ENCODE peak calls at places on chromosomes 13 and 19, in six cellular contexts. O is progenitor cell of endocrine pancreas, M is left ventricle myocardium inferior, I is BJ, J is body of pancreas, R is tibial artery. N is an unnamed sample.
A peak's percentile ranks its signal among the peaks of the same experiment; 100 is the strongest.

GRCh38 chr19:30344446-30345425 is 27.4 kb upstream of the ZNF536 start:
- DNase-seq in O (no peak), M (no peak), I (no peak), J (no peak), R (no peak), N (no peak)

GRCh38 chr13:45718063-45718462 is 15.9 kb downstream of the CBY2 start:
- DNase-seq in O (no peak), M (no peak), I (no peak), J (no peak), R (no peak), N (peak; percentile 20)

GRCh38 chr13:30618186-30618937 is 642 bp downstream of the USPL1 start:
- DNase-seq in O (no peak), M (no peak), I (no peak), J (no peak), R (peak; percentile 39), N (no peak)

GRCh38 chr19:952680-953500 is 27.1 kb downstream of the ARID3A start:
- DNase-seq in O (peak; percentile 59), M (no peak), I (no peak), J (peak; percentile 47), R (no peak), N (no peak)

GRCh38 chr13:27012482-27013197 is 159.0 kb downstream of the USP12 start:
- DNase-seq in O (no peak), M (no peak), I (peak; percentile 44), J (no peak), R (no peak), N (peak; percentile 66)

GRCh38 chr19:53467503-53468262 is at the start of gene ZNF813:
- DNase-seq in O (peak; percentile 97), M (peak; percentile 97), I (peak; percentile 20), J (peak; percentile 97), R (peak; percentile 96), N (peak; percentile 63)

GRCh38 chr19:38386968-38387549 is 775 bp downstream of the GGN start:
- DNase-seq in O (no peak), M (peak; percentile 36), I (no peak), J (no peak), R (peak; percentile 49), N (no peak)

GRCh38 chr13:48334534-48335127 is 31.1 kb downstream of the RB1 start:
- DNase-seq in O (no peak), M (no peak), I (peak; percentile 9), J (no peak), R (no peak), N (peak; percentile 22)

GRCh38 chr13:20128459-20128927 is 32.4 kb downstream of the GJA3 start:
- DNase-seq in O (peak; percentile 21), M (no peak), I (no peak), J (peak; percentile 59), R (no peak), N (no peak)

GRCh38 chr13:106619688-106620555 is 52.0 kb upstream of the ARGLU1 start:
- DNase-seq in O (no peak), M (no peak), I (no peak), J (peak; percentile 24), R (peak; percentile 25), N (peak; percentile 61)

GRCh38 chr13:112885782-112886268 is 83.2 kb upstream of the MCF2L start:
- DNase-seq in O (peak; percentile 63), M (peak; percentile 82), I (peak; percentile 53), J (peak; percentile 92), R (peak; percentile 76), N (peak; percentile 88)

GRCh38 chr13:106172176-106172905 is 363.1 kb downstream of the EFNB2 start:
- DNase-seq in O (no peak), M (no peak), I (no peak), J (no peak), R (no peak), N (no peak)

GRCh38 chr19:16588089-16588823 is 16.0 kb upstream of the SLC35E1 start:
- DNase-seq in O (no peak), M (no peak), I (no peak), J (peak; percentile 40), R (no peak), N (no peak)

GRCh38 chr19:47269596-47269995 is 5.1 kb upstream of the INAFM1 start:
- DNase-seq in O (no peak), M (no peak), I (no peak), J (no peak), R (no peak), N (no peak)

GRCh38 chr13:34161829-34162544 is 344.0 kb downstream of the RFC3 start:
- DNase-seq in O (no peak), M (no peak), I (peak; percentile 82), J (no peak), R (no peak), N (peak; percentile 79)

GRCh38 chr13:98083507-98083906 is 59.4 kb upstream of the FARP1 start:
- DNase-seq in O (no peak), M (no peak), I (peak; percentile 92), J (no peak), R (no peak), N (peak; percentile 95)

GRCh38 chr19:5921777-5922176 is 7.7 kb downstream of the CAPS start:
- DNase-seq in O (no peak), M (no peak), I (no peak), J (no peak), R (no peak), N (no peak)

GRCh38 chr19:29294343-29294811 is 81.4 kb upstream of the UQCRFS1 start:
- DNase-seq in O (no peak), M (no peak), I (no peak), J (no peak), R (no peak), N (no peak)

GRCh38 chr13:41645313-41645712 is 188.0 kb downstream of the RGCC start:
- DNase-seq in O (no peak), M (no peak), I (peak; percentile 84), J (no peak), R (peak; percentile 79), N (peak; percentile 81)

GRCh38 chr19:50376166-50377050 is at the start of gene NR1H2:
- DNase-seq in O (peak; percentile 77), M (peak; percentile 94), I (peak; percentile 75), J (peak; percentile 96), R (peak; percentile 94), N (peak; percentile 96)

GRCh38 chr19:10769533-10770491 is 51.9 kb downstream of the DNM2 start:
- DNase-seq in O (no peak), M (peak; percentile 80), I (no peak), J (peak; percentile 71), R (peak; percentile 68), N (peak; percentile 7)

GRCh38 chr13:50993908-50994307 is 84.3 kb downstream of the RNASEH2B start:
- DNase-seq in O (no peak), M (no peak), I (no peak), J (no peak), R (no peak), N (no peak)

GRCh38 chr13:28059214-28059613 is 41.2 kb downstream of the FLT3 start:
- DNase-seq in O (no peak), M (no peak), I (no peak), J (peak; percentile 70), R (no peak), N (peak; percentile 4)

GRCh38 chr13:114269281-114269770 is 12.1 kb upstream of the UPF3A start:
- DNase-seq in O (no peak), M (no peak), I (no peak), J (no peak), R (no peak), N (no peak)

GRCh38 chr19:7973883-7974282 is 30.4 kb upstream of the TIMM44 start:
- DNase-seq in O (no peak), M (peak; percentile 80), I (no peak), J (no peak), R (no peak), N (no peak)

GRCh38 chr13:79549355-79550106 is 68.6 kb downstream of the NDFIP2 start:
- DNase-seq in O (no peak), M (no peak), I (no peak), J (no peak), R (no peak), N (no peak)

GRCh38 chr19:6718111-6718740 is 2.2 kb downstream of the C3 start:
- DNase-seq in O (no peak), M (no peak), I (no peak), J (no peak), R (no peak), N (no peak)

GRCh38 chr19:55408320-55408836 is 790 bp upstream of the UBE2S start:
- DNase-seq in O (no peak), M (no peak), I (no peak), J (no peak), R (no peak), N (no peak)

GRCh38 chr19:55406091-55406868 is 1.3 kb downstream of the UBE2S start:
- DNase-seq in O (no peak), M (no peak), I (no peak), J (no peak), R (no peak), N (no peak)

GRCh38 chr19:55407625-55408319 is at the start of gene UBE2S:
- DNase-seq in O (peak; percentile 90), M (peak; percentile 99), I (peak; percentile 97), J (peak; percentile 97), R (peak; percentile 98), N (peak; percentile 98)

GRCh38 chr19:55406869-55407624 is 541 bp downstream of the UBE2S start:
- DNase-seq in O (no peak), M (peak; percentile 34), I (no peak), J (no peak), R (no peak), N (no peak)

GRCh38 chr19:55405638-55406037 is 1.9 kb downstream of the UBE2S start:
- DNase-seq in O (no peak), M (no peak), I (no peak), J (no peak), R (no peak), N (no peak)
- TF ChIP-seq CTCF in O (no peak), M (no peak), I (no peak), J (no peak), R (no peak), N (no peak)

GRCh38 chr19:43124360-43124759 is 41.9 kb upstream of the PSG2 start:
- DNase-seq in O (no peak), M (no peak), I (no peak), J (no peak), R (no peak), N (no peak)
- TF ChIP-seq CTCF in O (no peak), M (no peak), I (no peak), J (no peak), R (no peak), N (peak; percentile 70)

GRCh38 chr19:15173746-15174404 is 26.9 kb downstream of the NOTCH3 start:
- DNase-seq in O (no peak), M (no peak), I (no peak), J (no peak), R (no peak), N (peak; percentile 20)
- TF ChIP-seq CTCF in O (no peak), M (peak; percentile 14), I (peak; percentile 18), J (no peak), R (no peak), N (peak; percentile 60)

DNA sequence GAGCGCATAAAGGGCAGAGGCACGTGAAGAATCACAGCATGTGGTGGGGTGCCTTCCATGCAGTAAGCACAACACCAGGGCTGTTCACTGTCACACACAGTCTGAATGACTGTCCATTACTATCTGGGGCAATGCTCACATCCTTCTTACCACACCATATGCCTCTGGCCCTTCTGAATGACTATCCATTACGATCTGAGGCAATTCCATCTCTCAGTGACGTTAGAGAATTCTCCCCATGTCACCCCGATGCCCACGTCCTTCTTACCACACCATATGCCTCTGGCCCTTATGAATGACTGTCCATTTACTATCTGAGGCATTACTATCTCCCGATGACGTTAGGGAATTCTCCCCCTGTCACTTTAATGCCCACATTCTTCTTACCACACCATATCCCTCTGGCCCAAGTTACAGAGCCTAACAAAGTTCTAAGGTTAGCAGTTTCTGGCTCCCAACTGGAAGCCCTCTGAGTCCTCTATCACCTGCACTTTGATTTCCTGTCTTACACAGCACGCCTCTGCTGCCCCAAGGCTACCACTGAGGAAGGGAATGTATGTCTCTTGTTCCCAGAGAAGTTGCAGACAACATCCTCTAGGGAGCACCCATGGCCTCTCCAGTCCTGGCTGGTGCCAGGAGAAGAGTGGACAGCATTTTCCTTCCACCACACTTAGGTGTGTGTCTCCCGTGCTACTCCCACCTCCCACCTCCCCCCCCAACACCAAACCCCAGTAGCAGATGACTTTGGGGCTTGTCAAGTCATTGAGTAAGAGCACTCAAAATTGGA is 154.8 kb downstream of the COG6 start:
- DNase-seq in O (no peak), M (no peak), I (no peak), J (no peak), R (no peak), N (no peak)
- TF ChIP-seq CTCF in O (no peak), M (no peak), I (no peak), J (no peak), R (no peak), N (no peak)

N was measured in HFFc6.